ENCODE peak calls at places on chromosomes 6 and 20, in seven cellular contexts. S is psoas muscle, F is kidney epithelial cell, B is ovary, C is astrocyte of the spinal cord, O is AG04450, Q is heart left ventricle. E is an unnamed sample.

GRCh38 chr6:147910254-147910653 is 401.8 kb downstream of the SAMD5 start:
- DNase-seq in F (no peak), B (no peak), O (no peak), S (no peak), Q (no peak), C (no peak), E (no peak)

GRCh38 chr6:169536446-169537170 is 165.2 kb downstream of the WDR27 start:
- DNase-seq in Q (no peak), O (peak; percentile 53), B (no peak), C (peak; percentile 88), S (no peak), F (no peak), E (no peak)

GRCh38 chr20:44200371-44200770 is 10.2 kb downstream of the OSER1 start:
- DNase-seq in C (no peak), O (no peak), F (no peak), Q (no peak), S (no peak), B (no peak), E (no peak)

GRCh38 chr20:34547844-34548613 is 10.5 kb upstream of the MAP1LC3A start:
- DNase-seq in S (no peak), B (no peak), Q (peak; percentile 30), F (no peak), C (no peak), O (no peak), E (no peak)

GRCh38 chr6:32945106-32945761 is 4.4 kb upstream of the HLA-DMB start:
- DNase-seq in C (no peak), B (no peak), O (no peak), Q (no peak), F (no peak), S (no peak), E (peak; percentile 20)

GRCh38 chr6:104771258-104771832 is 88.4 kb downstream of the HACE1 start:
- DNase-seq in F (no peak), C (peak; percentile 59), B (no peak), O (no peak), Q (no peak), S (no peak), E (no peak)

GRCh38 chr20:3839328-3839727 is 7.3 kb upstream of the MAVS start:
- DNase-seq in S (no peak), O (no peak), Q (no peak), C (no peak), F (no peak), B (no peak), E (no peak)

GRCh38 chr6:72425003-72425681 is 196.7 kb upstream of the KCNQ5 start:
- DNase-seq in S (no peak), F (no peak), Q (no peak), C (peak; percentile 81), B (no peak), O (peak; percentile 74), E (no peak)

GRCh38 chr6:128757961-128758360 is 125.0 kb upstream of the LAMA2 start:
- DNase-seq in F (no peak), Q (no peak), S (no peak), C (no peak), B (no peak), O (no peak), E (no peak)

GRCh38 chr20:63003546-63003945 is 3.2 kb downstream of the BHLHE23 start:
- DNase-seq in F (no peak), B (no peak), Q (no peak), C (no peak), S (no peak), O (no peak), E (no peak)
- H3K4me3 ChIP-seq in F (no peak overlapping the region), B (no peak overlapping the region), Q (no peak overlapping the region), C (no peak overlapping the region), S (no peak overlapping the region), O (no peak overlapping the region), E (no peak overlapping the region)

DNA sequence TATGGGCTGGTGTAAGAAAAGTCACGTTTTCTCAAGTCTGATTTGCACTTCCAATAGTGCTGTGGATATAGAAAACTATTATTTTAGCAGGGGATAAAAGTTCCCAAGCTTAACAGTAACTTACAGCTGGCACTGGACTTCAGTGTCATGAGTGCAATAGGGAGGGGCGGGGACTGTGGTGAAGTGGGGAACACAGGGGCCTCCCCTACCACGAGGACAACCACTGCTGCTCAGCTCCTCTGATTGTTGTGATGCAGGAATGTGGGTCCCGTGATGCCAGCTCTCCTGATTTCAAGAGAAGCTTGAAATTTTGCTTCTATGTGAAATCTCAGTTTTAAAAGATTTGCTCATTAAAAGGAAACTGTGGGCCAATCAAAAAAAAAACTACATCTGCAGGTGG is 24.0 kb downstream of the SLC13A3 start:
- DNase-seq in B (no peak), C (no peak), O (no peak), Q (no peak), S (no peak), F (no peak), E (no peak)
- TF ChIP-seq CTCF in B (no peak), C (no peak), O (no peak), Q (no peak), S (no peak), F (no peak), E (no peak)

GRCh38 chr6:117547688-117548621 is 54.4 kb downstream of the GOPC start:
- DNase-seq in Q (peak; percentile 81), B (peak; percentile 68), O (no peak), F (no peak), S (peak; percentile 91), C (peak; percentile 49), E (peak; percentile 90)
- H3K4me3 ChIP-seq in Q (peak overlapping the region; percentile 66), B (peak overlapping the region; percentile 32), O (peak overlapping the region; percentile 30), F (peak overlapping the region; percentile 34), S (peak overlapping the region; percentile 72), C (peak overlapping the region; percentile 4), E (peak overlapping the region; percentile 32)

GRCh38 chr6:138372711-138373463 is 4.8 kb upstream of the SMIM28 start:
- DNase-seq in B (no peak), F (no peak), O (no peak), C (peak; percentile 36), Q (no peak), S (no peak), E (no peak)
- TF ChIP-seq CTCF in B (no peak), F (no peak), O (no peak), C (no peak), Q (peak; percentile 16), S (peak; percentile 12), E (no peak)

DNA sequence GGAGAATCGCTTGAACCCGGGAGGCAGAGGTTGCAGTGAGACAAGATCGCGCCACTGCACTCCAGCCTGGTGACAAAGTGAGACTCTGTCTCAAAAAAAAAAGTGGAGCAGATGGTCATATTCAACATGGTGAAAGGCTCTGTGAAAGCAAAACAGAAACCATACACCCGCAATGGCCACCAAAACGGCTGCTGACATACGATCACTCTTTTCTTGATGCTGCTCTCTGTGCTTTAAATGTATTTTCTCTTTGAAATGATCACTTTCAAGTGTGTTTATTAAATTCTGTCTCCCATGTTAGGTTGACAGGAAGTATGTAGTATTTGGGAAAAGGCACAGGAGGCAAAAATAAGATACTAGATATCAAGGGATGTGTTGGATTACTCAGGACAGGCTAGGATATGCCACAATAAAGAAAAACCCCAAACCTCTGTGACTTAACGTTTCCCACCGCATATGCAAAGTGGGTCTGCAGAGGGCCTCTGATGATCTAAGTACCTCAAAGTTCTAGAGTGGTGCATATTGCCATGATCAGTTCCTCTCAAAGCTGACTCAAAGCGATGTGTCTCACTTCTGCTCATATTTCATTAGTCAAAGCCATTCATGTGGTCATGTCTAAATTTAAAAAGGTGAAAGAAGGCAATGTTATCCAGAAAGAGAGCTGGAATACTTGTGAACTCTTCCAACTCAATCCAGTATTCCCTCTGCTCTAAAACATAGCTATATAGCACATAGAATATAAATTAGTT is 155.1 kb upstream of the SOX4 start:
- DNase-seq in Q (no peak), F (no peak), O (no peak), C (peak; percentile 33), B (no peak), S (no peak), E (no peak)
- H3K4me3 ChIP-seq in Q (peak overlapping the region; percentile 16), F (no peak overlapping the region), O (no peak overlapping the region), C (no peak overlapping the region), B (no peak overlapping the region), S (no peak overlapping the region), E (no peak overlapping the region)

GRCh38 chr20:62362991-62363919 is 3.9 kb downstream of the LAMA5 start:
- DNase-seq in O (no peak), Q (peak; percentile 58), C (no peak), B (peak; percentile 19), S (peak; percentile 55), F (no peak), E (peak; percentile 59)

GRCh38 chr20:62362590-62362940 is 4.5 kb downstream of the LAMA5 start:
- DNase-seq in F (no peak), O (no peak), S (no peak), C (no peak), B (no peak), Q (peak; percentile 51), E (no peak)

GRCh38 chr20:62363920-62364851 is 2.9 kb downstream of the LAMA5 start:
- DNase-seq in C (no peak), F (no peak), O (no peak), Q (peak; percentile 78), B (peak; percentile 17), S (peak; percentile 64), E (peak; percentile 6)

GRCh38 chr20:62360854-62361798 is 6.0 kb downstream of the LAMA5 start:
- DNase-seq in Q (peak; percentile 66), B (peak; percentile 34), C (no peak), F (no peak), S (peak; percentile 60), O (no peak), E (peak; percentile 56)

DNA sequence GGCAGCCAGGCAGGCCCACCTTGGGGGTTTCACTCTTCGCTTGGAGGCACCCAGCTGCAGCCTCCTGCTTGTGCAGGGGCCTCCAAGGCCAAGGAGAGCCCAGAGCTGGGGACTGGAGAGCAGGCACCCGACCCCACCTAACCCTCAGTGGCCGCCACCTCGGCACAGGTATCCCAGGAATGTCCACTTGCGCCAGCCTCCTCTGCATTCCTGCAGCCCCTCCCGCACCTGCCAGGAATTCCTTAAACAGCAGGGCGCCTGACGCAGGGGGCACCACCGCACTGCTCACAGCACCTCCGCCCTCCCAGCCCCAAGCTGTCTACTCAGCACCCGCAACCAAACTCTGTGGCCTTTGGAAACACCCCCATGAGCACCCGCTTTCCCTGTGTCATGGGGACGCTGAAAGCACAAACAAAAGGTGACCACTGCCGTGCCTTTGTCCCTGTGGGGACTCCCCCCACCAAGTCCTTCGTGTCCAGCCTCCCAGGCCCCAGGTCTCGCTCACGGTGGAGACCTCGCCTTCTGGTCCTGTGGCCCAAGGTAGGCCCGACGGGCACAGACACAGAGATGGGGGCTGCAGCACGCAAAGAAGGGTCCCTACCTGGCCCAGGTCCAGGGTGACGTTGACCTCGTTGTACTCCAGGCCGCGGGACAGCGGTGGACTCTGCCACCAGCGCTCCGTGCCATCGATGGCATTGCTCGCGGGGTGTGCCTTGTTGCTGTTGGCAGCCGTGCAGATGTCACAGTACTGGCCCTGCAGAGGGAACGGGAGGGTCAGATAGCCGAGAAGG is 5.1 kb downstream of the LAMA5 start:
- DNase-seq in O (no peak), F (no peak), C (no peak), B (peak; percentile 36), S (peak; percentile 50), Q (peak; percentile 64), E (peak; percentile 87)
- TF ChIP-seq CTCF in O (no peak), F (no peak), C (no peak), B (no peak), S (no peak), Q (no peak), E (no peak)

GRCh38 chr6:160520043-160520904 is 143.8 kb downstream of the LPA start:
- DNase-seq in C (peak; percentile 70), B (peak; percentile 82), O (peak; percentile 20), F (no peak), S (peak; percentile 88), Q (peak; percentile 87), E (peak; percentile 82)

GRCh38 chr6:160519133-160519532 is 144.9 kb downstream of the LPA start:
- DNase-seq in Q (no peak), B (no peak), O (no peak), S (no peak), F (no peak), C (no peak), E (no peak)

GRCh38 chr6:160519603-160520042 is 144.5 kb downstream of the LPA start:
- DNase-seq in C (no peak), S (no peak), F (no peak), O (no peak), B (no peak), Q (no peak), E (no peak)

GRCh38 chr6:160523223-160523622 is 140.9 kb downstream of the LPA start:
- DNase-seq in F (no peak), O (no peak), S (no peak), C (no peak), Q (no peak), B (no peak), E (no peak)
- H3K4me3 ChIP-seq in F (no peak overlapping the region), O (no peak overlapping the region), S (no peak overlapping the region), C (no peak overlapping the region), Q (no peak overlapping the region), B (no peak overlapping the region), E (no peak overlapping the region)